ENCODE peak calls at places on chromosomes 16 and 17, in nine cellular contexts. R, U, J, M, O, F, K, C and L are unnamed samples.

GRCh38 chr17:14019186-14019956 is 49.9 kb upstream of the COX10 start:
- DNase-seq in K (no peak), U (peak), J (no peak), O (no peak), F (peak), C (no peak), R (no peak), M (no peak), L (no peak)

GRCh38 chr17:10295728-10296343 is 77.0 kb downstream of the MYH13 start:
- DNase-seq in K (peak), J (no peak), C (no peak), R (peak), O (peak), U (peak), M (peak), F (no peak), L (no peak)

GRCh38 chr16:10385725-10386516 is at the start of gene ATF7IP2:
- DNase-seq in K (peak), F (peak), C (peak), J (peak), R (peak), O (peak), U (peak), M (peak), L (peak)

GRCh38 chr17:59800530-59800942 is 92.2 kb downstream of the TUBD1 start:
- DNase-seq in C (no peak), R (no peak), F (no peak), O (no peak), K (no peak), M (no peak), U (peak), J (no peak), L (no peak)

GRCh38 chr16:82236875-82237274 is 66.9 kb upstream of the MPHOSPH6 start:
- DNase-seq in J (no peak), F (peak), R (no peak), O (no peak), K (no peak), U (no peak), M (no peak), C (no peak), L (no peak)

GRCh38 chr16:60646631-60647030 is 1389.6 kb downstream of the CDH8 start:
- DNase-seq in F (no peak), O (no peak), J (no peak), M (no peak), R (no peak), C (no peak), K (no peak), U (peak), L (no peak)

GRCh38 chr16:89565506-89566372 is 5.3 kb downstream of the RPL13 start:
- DNase-seq in R (peak), J (peak), M (peak), C (peak), F (no peak), U (peak), O (no peak), K (peak), L (no peak)

GRCh38 chr17:45298546-45299285 is 18.1 kb downstream of the MAP3K14 start:
- DNase-seq in R (no peak), K (no peak), O (no peak), M (no peak), F (no peak), U (no peak), J (no peak), C (no peak), L (no peak)

GRCh38 chr16:566475-567361 is at the start of gene NHLRC4:
- DNase-seq in U (peak), O (no peak), C (peak), J (no peak), R (peak), M (peak), K (peak), F (peak), L (no peak)

GRCh38 chr17:82979718-82980117 is 99.7 kb upstream of the METRNL start:
- DNase-seq in C (no peak), R (no peak), O (no peak), F (no peak), K (no peak), U (no peak), J (no peak), M (no peak), L (no peak)

GRCh38 chr17:37098910-37099664 is 150.3 kb downstream of the AATF start:
- DNase-seq in J (no peak), R (no peak), M (no peak), C (no peak), F (no peak), K (no peak), O (no peak), U (no peak), L (no peak)

GRCh38 chr16:51147776-51148673 is 3.0 kb downstream of the SALL1 start:
- DNase-seq in M (no peak), F (no peak), J (no peak), C (no peak), K (no peak), R (no peak), U (peak), O (no peak), L (no peak)

GRCh38 chr16:51149251-51149661 is 1.8 kb downstream of the SALL1 start:
- DNase-seq in C (no peak), R (no peak), M (no peak), K (no peak), F (no peak), O (no peak), J (no peak), U (peak), L (no peak)

GRCh38 chr16:51148674-51149228 is 2.3 kb downstream of the SALL1 start:
- DNase-seq in U (peak), C (no peak), K (no peak), O (no peak), J (no peak), M (no peak), F (no peak), R (no peak), L (no peak)

GRCh38 chr16:51144203-51144602 is 6.9 kb downstream of the SALL1 start:
- DNase-seq in J (no peak), K (no peak), R (no peak), U (peak), C (no peak), O (no peak), F (no peak), M (no peak), L (no peak)

GRCh38 chr16:51146256-51146924 is 4.7 kb downstream of the SALL1 start:
- DNase-seq in O (no peak), J (no peak), K (no peak), U (peak), C (no peak), F (no peak), M (no peak), R (no peak), L (no peak)
- TF ChIP-seq CTCF in O (no peak), J (no peak), K (peak), U (peak), C (no peak), F (no peak), M (no peak), R (no peak), L (peak)

GRCh38 chr16:88506723-88507122 is 53.6 kb downstream of the ZFPM1 start:
- DNase-seq in O (no peak), F (no peak), U (no peak), C (no peak), K (no peak), J (no peak), R (no peak), M (no peak), L (no peak)

GRCh38 chr16:88507231-88507743 is 54.2 kb downstream of the ZFPM1 start:
- DNase-seq in U (no peak), O (no peak), K (no peak), R (no peak), F (no peak), M (no peak), C (no peak), J (no peak), L (no peak)

GRCh38 chr16:88503771-88504488 is 50.9 kb downstream of the ZFPM1 start:
- DNase-seq in F (no peak), K (no peak), J (no peak), U (no peak), M (no peak), R (no peak), O (no peak), C (no peak), L (no peak)

GRCh38 chr16:88504489-88505404 is 51.7 kb downstream of the ZFPM1 start:
- DNase-seq in C (no peak), O (no peak), J (no peak), M (peak), R (no peak), F (no peak), K (no peak), U (no peak), L (no peak)

DNA sequence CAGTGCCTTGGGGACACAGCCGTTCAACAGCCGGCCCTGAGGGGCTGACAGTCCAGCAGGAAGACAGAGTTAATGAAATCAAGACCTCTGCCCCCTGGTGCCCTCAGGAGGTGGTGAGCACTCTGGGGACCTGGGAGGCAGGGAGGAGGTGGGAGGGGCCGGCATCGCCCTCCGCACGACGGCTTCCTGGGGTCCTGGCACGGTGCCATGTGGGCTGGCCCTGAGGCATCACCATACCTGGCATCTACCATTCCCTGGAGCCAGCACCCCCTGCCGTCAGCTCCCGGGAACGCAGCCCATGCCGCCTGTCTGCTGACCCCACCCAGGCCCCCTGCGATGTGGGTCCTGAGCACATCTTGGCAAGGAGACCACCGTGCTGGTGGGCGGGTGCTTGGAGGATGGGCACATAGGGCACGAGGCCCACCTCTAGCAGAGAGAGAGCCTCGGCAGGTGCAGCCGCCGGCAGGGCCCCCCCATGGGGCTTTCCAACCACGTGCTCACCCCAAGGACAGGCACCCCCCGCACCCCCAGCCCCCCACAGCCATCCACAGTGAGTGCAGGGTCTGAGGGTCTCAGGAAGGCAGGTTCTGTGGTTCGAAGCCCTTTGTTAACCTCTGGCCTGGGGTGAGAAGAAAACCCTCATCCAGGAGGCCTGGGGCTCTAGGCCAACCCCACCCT is 52.5 kb downstream of the ZFPM1 start:
- DNase-seq in M (peak), O (peak), R (peak), U (no peak), C (peak), K (no peak), J (no peak), F (no peak), L (no peak)
- TF ChIP-seq CTCF in M (peak), O (peak), R (no peak), U (peak), C (peak), K (peak), J (peak), F (peak), L (peak)

DNA sequence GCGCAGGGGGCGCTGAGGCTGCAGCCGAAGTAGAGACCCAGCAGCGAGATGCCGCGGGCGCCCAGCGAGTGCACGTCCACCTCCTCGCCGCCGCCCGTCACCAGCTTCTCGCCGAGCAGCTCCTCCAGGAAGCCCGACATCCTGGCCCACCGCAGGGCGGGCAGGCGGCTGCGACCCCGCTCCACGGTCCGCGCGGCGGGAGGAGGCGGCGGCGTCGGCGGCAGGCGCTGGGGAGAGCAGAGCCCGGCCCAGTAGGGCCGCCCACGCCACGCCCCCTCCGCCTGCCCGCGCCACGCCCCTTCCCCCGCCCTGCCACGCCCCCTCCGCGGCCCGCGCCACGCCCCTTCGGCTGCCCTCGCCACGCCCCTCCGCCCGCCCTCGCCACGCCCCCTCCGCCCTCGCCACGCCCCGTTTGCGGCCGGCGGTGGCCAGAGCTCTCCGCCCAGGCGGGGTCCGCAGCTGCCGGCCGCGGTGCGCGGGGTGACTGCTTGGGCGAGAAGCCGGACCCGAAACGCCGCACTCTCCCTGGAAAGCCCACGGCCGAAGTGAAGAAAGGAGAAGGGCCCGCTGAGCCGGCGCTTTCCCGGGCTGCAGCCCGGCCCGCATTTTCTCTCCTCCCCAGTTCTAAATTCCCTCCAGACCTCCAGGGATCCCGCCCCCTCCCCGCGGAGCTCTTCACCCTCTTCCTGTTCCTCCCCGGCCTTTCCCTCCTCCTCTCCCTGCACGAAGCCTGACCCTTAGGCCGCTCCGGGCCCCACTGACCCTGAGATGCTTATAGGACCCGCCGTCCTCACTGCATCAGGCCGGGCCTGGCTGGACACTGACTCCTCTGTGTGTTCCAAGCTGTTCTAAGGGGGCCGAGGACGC is at the start of gene NXN:
- DNase-seq in C (peak), U (peak), F (peak), M (peak), K (peak), J (peak), O (peak), R (peak), L (peak)
- TF ChIP-seq CTCF in C (peak), U (no peak), F (peak), M (no peak), K (peak), J (peak), O (no peak), R (no peak), L (peak)

GRCh38 chr16:87707097-87707496 is 58.7 kb downstream of the KLHDC4 start:
- DNase-seq in R (no peak), J (no peak), F (no peak), M (no peak), O (no peak), K (no peak), U (no peak), C (no peak), L (no peak)
- TF ChIP-seq CTCF in R (no peak), J (no peak), F (no peak), M (no peak), O (no peak), K (no peak), U (no peak), C (no peak), L (no peak)

GRCh38 chr17:81257533-81257932 is 18.4 kb downstream of the NDUFAF8 start:
- DNase-seq in J (no peak), R (no peak), F (no peak), K (no peak), C (no peak), M (no peak), U (no peak), O (no peak), L (no peak)

GRCh38 chr17:81260171-81260570 is 21.1 kb downstream of the NDUFAF8 start:
- DNase-seq in M (no peak), K (no peak), U (no peak), J (no peak), R (no peak), F (no peak), C (no peak), O (no peak), L (no peak)

GRCh38 chr17:81256616-81257015 is 17.5 kb downstream of the NDUFAF8 start:
- DNase-seq in R (no peak), M (no peak), O (no peak), K (no peak), C (no peak), J (no peak), U (peak), F (no peak), L (no peak)

GRCh38 chr17:81259058-81259605 is 20.0 kb downstream of the NDUFAF8 start:
- DNase-seq in O (no peak), F (no peak), K (no peak), U (no peak), C (no peak), M (no peak), J (no peak), R (no peak), L (no peak)

GRCh38 chr17:81258292-81258691 is 19.2 kb downstream of the NDUFAF8 start:
- DNase-seq in J (no peak), K (no peak), R (no peak), C (no peak), F (no peak), U (no peak), O (no peak), M (no peak), L (no peak)
- TF ChIP-seq CTCF in J (no peak), K (no peak), R (no peak), C (no peak), F (no peak), U (peak), O (no peak), M (no peak), L (no peak)

GRCh38 chr17:62706598-62707424 is 79.3 kb downstream of the MRC2 start:
- DNase-seq in O (no peak), K (no peak), M (no peak), U (no peak), C (no peak), R (no peak), F (no peak), J (no peak), L (no peak)

GRCh38 chr17:62703776-62704380 is 76.4 kb downstream of the MRC2 start:
- DNase-seq in R (peak), O (peak), F (no peak), M (peak), C (peak), J (no peak), K (peak), U (peak), L (peak)

GRCh38 chr17:62705781-62706597 is 78.5 kb downstream of the MRC2 start:
- DNase-seq in F (no peak), C (no peak), R (no peak), J (no peak), O (no peak), K (no peak), M (no peak), U (peak), L (no peak)

GRCh38 chr17:62704381-62704971 is 77.0 kb downstream of the MRC2 start:
- DNase-seq in M (peak), R (peak), J (peak), U (peak), F (no peak), C (no peak), O (no peak), K (peak), L (no peak)

GRCh38 chr17:62705116-62705515 is 77.6 kb downstream of the MRC2 start:
- DNase-seq in M (peak), J (no peak), U (peak), C (no peak), R (no peak), K (no peak), O (no peak), F (no peak), L (no peak)
- TF ChIP-seq CTCF in M (no peak), J (no peak), U (no peak), C (no peak), R (no peak), K (no peak), O (no peak), F (no peak), L (no peak)